ENCODE peak calls at places on chromosomes 16 and 17, in five cellular contexts. One of them, this sample, is unnamed.
A peak's percentile ranks its signal among the peaks of the same experiment; 100 is the strongest.

GRCh38 chr17:56602292-56603130 is 9.0 kb downstream of the NOG start:
- DNase-seq in K562: no peak
- DNase-seq in WTC11: no peak
- DNase-seq in HCT116: no peak
- DNase-seq in HepG2: no peak
- DNase-seq in this sample: no peak

GRCh38 chr17:16135461-16135860 is 79.9 kb downstream of the NCOR1 start:
- DNase-seq in HepG2: no peak
- DNase-seq in HCT116: no peak
- DNase-seq in K562: no peak
- DNase-seq in WTC11: no peak
- DNase-seq in this sample: no peak

GRCh38 chr16:12801511-12802042 is 2.1 kb downstream of the CPPED1 start:
- DNase-seq in HCT116: no peak
- DNase-seq in K562: peak; percentile 72
- DNase-seq in WTC11: no peak
- DNase-seq in HepG2: peak; percentile 68
- DNase-seq in this sample: no peak

GRCh38 chr17:19016881-19017280 is 12.3 kb upstream of the FAM83G start:
- DNase-seq in HCT116: no peak
- DNase-seq in K562: no peak
- DNase-seq in WTC11: no peak
- DNase-seq in HepG2: no peak
- DNase-seq in this sample: no peak

GRCh38 chr16:86590501-86591144 is 12.3 kb downstream of the FOXL1 start:
- DNase-seq in HepG2: peak; percentile 32
- DNase-seq in WTC11: no peak
- DNase-seq in K562: no peak
- DNase-seq in HCT116: no peak
- DNase-seq in this sample: no peak

GRCh38 chr17:53844476-53845107 is 21.9 kb downstream of the KIF2B start:
- DNase-seq in HepG2: no peak
- DNase-seq in HCT116: no peak
- DNase-seq in WTC11: no peak
- DNase-seq in K562: no peak
- DNase-seq in this sample: no peak

GRCh38 chr16:82329504-82330192 is 159.6 kb upstream of the MPHOSPH6 start:
- DNase-seq in HCT116: no peak
- DNase-seq in HepG2: peak; percentile 89
- DNase-seq in K562: no peak
- DNase-seq in WTC11: no peak
- DNase-seq in this sample: no peak

GRCh38 chr17:79983456-79983855 is 52.2 kb downstream of the TBC1D16 start:
- DNase-seq in HepG2: no peak
- DNase-seq in WTC11: peak; percentile 8
- DNase-seq in HCT116: no peak
- DNase-seq in K562: no peak
- DNase-seq in this sample: no peak

GRCh38 chr17:82930924-82931695 is 91.3 kb upstream of the ZNF750 start:
- DNase-seq in HCT116: no peak
- DNase-seq in WTC11: peak; percentile 9
- DNase-seq in HepG2: no peak
- DNase-seq in K562: no peak
- DNase-seq in this sample: no peak

GRCh38 chr17:31654936-31655335 is 204.1 kb downstream of the COPRS start:
- DNase-seq in HepG2: no peak
- DNase-seq in WTC11: no peak
- DNase-seq in K562: no peak
- DNase-seq in HCT116: no peak
- DNase-seq in this sample: no peak

DNA sequence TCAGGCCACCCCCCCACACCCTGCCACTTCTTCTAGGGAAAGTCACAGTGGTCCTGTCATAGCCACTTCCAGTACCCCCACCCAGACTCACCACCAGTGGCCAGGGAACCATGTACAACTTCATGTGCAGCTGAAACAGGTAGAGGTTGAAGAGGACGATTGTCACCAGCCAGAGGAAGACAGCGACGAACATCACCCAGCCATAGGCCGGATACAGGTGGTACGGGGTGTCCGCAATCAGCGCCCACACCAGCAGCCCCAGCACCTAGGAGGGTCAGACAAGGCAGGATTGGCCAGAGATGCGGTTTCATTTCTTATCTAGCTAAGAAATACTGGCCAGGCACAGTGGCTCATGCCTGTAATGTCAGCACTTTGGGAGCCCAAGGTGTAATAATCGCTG is 16.7 kb downstream of the ARL2BP start:
- DNase-seq in K562: no peak
- DNase-seq in HepG2: no peak
- DNase-seq in WTC11: no peak
- DNase-seq in HCT116: no peak
- DNase-seq in this sample: no peak
- TF ChIP-seq SP1 in K562: no peak
- TF ChIP-seq SP1 in HepG2: no peak
- TF ChIP-seq SP1 in WTC11: no peak
- TF ChIP-seq SP1 in HCT116: no peak
- TF ChIP-seq SP1 in this sample: no peak

GRCh38 chr16:50373780-50374179 is 5.0 kb upstream of the BRD7 start:
- DNase-seq in HepG2: no peak
- DNase-seq in WTC11: no peak
- DNase-seq in K562: no peak
- DNase-seq in HCT116: no peak
- DNase-seq in this sample: no peak

GRCh38 chr16:50373345-50373701 is 4.5 kb upstream of the BRD7 start:
- DNase-seq in HCT116: no peak
- DNase-seq in HepG2: no peak
- DNase-seq in K562: no peak
- DNase-seq in WTC11: no peak
- DNase-seq in this sample: no peak

GRCh38 chr16:50371036-50371716 is 2.4 kb upstream of the BRD7 start:
- DNase-seq in WTC11: no peak
- DNase-seq in K562: no peak
- DNase-seq in HepG2: peak; percentile 66
- DNase-seq in HCT116: no peak
- DNase-seq in this sample: no peak

GRCh38 chr16:50372611-50373344 is 4.0 kb upstream of the BRD7 start:
- DNase-seq in K562: no peak
- DNase-seq in HCT116: no peak
- DNase-seq in WTC11: no peak
- DNase-seq in HepG2: peak; percentile 71
- DNase-seq in this sample: no peak

GRCh38 chr16:50371936-50372595 is 3.3 kb upstream of the BRD7 start:
- DNase-seq in WTC11: peak; percentile 57
- DNase-seq in HCT116: no peak
- DNase-seq in HepG2: peak; percentile 61
- DNase-seq in K562: peak; percentile 21
- DNase-seq in this sample: no peak
- TF ChIP-seq SP1 in WTC11: no peak
- TF ChIP-seq SP1 in HCT116: no peak
- TF ChIP-seq SP1 in HepG2: no peak
- TF ChIP-seq SP1 in K562: no peak
- TF ChIP-seq SP1 in this sample: no peak

DNA sequence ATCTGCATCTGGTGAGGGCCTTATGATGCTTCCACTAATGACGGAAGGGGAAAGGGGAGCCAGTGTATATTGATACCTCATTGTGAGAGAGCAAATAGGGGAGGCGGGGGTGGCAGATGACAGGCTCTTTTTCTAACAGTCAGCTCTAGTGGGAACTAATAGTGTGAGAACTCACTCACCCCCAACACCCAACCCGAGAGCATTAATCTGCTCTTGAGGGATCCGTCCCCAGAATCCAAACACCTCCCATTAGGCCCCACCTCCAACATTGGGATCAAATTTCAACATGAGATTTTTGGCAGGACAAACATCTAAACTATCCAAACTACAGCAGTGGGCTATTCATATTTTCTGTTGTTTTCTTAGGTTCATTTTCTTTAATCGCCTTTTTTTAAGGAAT is 54.4 kb downstream of the BPTF start:
- DNase-seq in HCT116: no peak
- DNase-seq in HepG2: no peak
- DNase-seq in WTC11: no peak
- DNase-seq in K562: peak; percentile 43
- DNase-seq in this sample: no peak
- TF ChIP-seq SP1 in HCT116: no peak
- TF ChIP-seq SP1 in HepG2: no peak
- TF ChIP-seq SP1 in WTC11: no peak
- TF ChIP-seq SP1 in K562: no peak
- TF ChIP-seq SP1 in this sample: no peak

GRCh38 chr16:19382084-19382801 is 35.4 kb upstream of the TMC5 start:
- DNase-seq in WTC11: no peak
- DNase-seq in HepG2: peak; percentile 75
- DNase-seq in HCT116: no peak
- DNase-seq in K562: no peak
- DNase-seq in this sample: no peak
- TF ChIP-seq SP1 in WTC11: no peak
- TF ChIP-seq SP1 in HepG2: no peak
- TF ChIP-seq SP1 in HCT116: no peak
- TF ChIP-seq SP1 in K562: no peak
- TF ChIP-seq SP1 in this sample: no peak

GRCh38 chr17:20993863-20994778 is 48.7 kb downstream of the USP22 start:
- DNase-seq in HepG2: no peak
- DNase-seq in WTC11: no peak
- DNase-seq in K562: no peak
- DNase-seq in HCT116: no peak
- DNase-seq in this sample: no peak
- TF ChIP-seq SP1 in HepG2: no peak
- TF ChIP-seq SP1 in WTC11: no peak
- TF ChIP-seq SP1 in K562: no peak
- TF ChIP-seq SP1 in HCT116: no peak
- TF ChIP-seq SP1 in this sample: no peak

GRCh38 chr16:80480664-80481063 is 60.1 kb upstream of the DYNLRB2 start:
- DNase-seq in WTC11: no peak
- DNase-seq in HCT116: no peak
- DNase-seq in HepG2: no peak
- DNase-seq in K562: no peak
- DNase-seq in this sample: no peak
- TF ChIP-seq SP1 in WTC11: no peak
- TF ChIP-seq SP1 in HCT116: no peak
- TF ChIP-seq SP1 in HepG2: no peak
- TF ChIP-seq SP1 in K562: no peak
- TF ChIP-seq SP1 in this sample: no peak

DNA sequence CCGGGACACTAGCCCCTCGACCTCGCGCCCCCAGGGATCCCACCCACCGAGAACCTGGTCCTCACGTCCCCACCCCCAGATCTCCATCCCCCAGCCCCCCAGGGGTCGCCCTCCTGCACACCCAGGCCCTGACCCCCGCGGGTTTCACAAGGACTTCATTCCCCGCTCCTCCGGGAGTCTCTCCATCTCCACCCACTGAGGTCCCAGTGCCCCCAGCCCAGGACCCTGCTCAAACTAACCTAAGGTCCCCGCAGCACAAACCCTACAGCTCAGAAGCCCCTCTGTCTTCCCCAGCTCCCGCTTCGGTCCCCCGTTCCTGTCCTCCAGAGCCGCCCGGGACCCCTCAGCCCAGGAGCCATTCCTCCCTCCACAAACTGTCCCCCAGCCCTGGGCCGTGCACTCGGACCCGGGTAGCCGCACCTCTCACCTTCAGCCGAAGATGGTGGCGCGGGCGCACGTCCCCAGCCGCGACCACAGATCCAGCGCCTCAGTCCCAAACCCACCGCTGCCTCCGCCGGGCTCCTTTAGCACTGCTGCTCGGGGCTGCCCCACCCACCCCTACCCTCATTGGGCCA is at the start of gene MYH10:
- DNase-seq in HCT116: no peak
- DNase-seq in HepG2: no peak
- DNase-seq in WTC11: no peak
- DNase-seq in K562: no peak
- DNase-seq in this sample: no peak
- TF ChIP-seq SP1 in HCT116: no peak
- TF ChIP-seq SP1 in HepG2: peak; percentile 21
- TF ChIP-seq SP1 in WTC11: no peak
- TF ChIP-seq SP1 in K562: no peak
- TF ChIP-seq SP1 in this sample: no peak

GRCh38 chr17:42566215-42566872 is 556 bp upstream of the MLX start:
- DNase-seq in HCT116: no peak
- DNase-seq in HepG2: no peak
- DNase-seq in K562: no peak
- DNase-seq in WTC11: no peak
- DNase-seq in this sample: no peak
- TF ChIP-seq SP1 in HCT116: no peak
- TF ChIP-seq SP1 in HepG2: no peak
- TF ChIP-seq SP1 in K562: no peak
- TF ChIP-seq SP1 in WTC11: no peak
- TF ChIP-seq SP1 in this sample: no peak

DNA sequence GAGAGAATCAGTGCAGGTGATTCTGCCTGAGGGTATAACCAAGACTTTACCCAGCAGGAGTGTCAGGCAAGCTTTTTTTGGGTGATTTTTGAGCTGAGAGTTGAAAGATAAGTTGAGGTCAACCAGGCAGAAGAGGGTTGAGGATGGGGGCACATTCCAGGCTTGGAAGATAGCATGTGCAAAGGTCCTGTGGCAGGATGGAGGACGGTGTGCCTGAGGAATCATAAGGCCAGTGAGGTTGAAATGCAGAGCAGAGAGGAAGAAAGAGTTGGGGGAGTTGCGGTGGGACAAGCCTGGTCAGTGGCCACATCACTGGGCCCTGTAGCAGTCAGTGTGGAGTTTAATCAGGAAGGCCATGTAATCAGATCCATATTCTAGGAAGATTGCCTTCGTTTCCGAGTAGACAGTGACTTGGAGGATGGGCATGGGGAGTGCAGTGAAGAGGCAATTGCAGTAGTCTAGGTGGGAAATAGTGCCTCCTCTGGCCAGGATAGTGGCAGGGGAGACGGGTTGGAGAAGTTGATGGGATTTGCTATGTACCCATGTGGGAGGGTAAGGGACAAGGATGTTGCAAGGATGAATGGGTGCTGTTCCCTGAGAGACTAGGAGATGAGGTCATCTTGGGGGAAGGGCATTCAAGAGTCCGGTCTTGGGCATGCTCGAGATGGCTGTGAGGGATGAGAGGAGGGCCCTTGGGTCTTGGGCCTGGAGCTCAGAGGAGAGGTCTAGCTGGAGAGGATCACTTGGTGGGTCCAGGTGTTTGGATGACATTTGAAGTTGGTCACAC is 3.9 kb downstream of the PLEKHG4 start:
- DNase-seq in WTC11: no peak
- DNase-seq in K562: no peak
- DNase-seq in HCT116: no peak
- DNase-seq in HepG2: no peak
- DNase-seq in this sample: no peak
- TF ChIP-seq SP1 in WTC11: no peak
- TF ChIP-seq SP1 in K562: no peak
- TF ChIP-seq SP1 in HCT116: no peak
- TF ChIP-seq SP1 in HepG2: no peak
- TF ChIP-seq SP1 in this sample: no peak

DNA sequence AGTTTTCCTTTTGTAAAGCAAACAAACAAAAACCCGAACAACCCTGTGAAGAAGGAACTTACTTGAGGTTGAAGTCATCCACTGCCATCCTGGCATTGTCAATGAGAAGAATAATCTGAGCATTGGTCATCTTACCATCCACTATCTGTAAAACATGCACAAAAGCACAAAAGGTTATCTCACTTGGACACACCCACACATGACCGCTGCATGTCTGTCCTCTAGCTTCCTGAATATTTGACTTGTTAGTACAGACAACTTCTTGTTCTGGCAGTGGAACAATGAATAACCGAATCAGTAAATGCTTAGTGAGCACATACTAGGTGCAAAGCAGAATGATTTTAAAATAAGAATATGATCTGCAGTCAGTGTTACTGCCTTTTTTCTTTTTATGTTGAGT is 6.1 kb downstream of the KRT23 start:
- DNase-seq in K562: no peak
- DNase-seq in HCT116: no peak
- DNase-seq in WTC11: no peak
- DNase-seq in HepG2: peak; percentile 65
- DNase-seq in this sample: no peak
- TF ChIP-seq SP1 in K562: no peak
- TF ChIP-seq SP1 in HCT116: peak; percentile 14
- TF ChIP-seq SP1 in WTC11: no peak
- TF ChIP-seq SP1 in HepG2: no peak
- TF ChIP-seq SP1 in this sample: no peak